ENCODE peak calls at places on chromosomes 4 and X, in ten cellular contexts. A is GM06990, E is left ventricle myocardium inferior, G is OCI-LY7, T is GM12865, I is astrocyte of the cerebellum, Y is right lobe of liver, D is lung, Q is epithelial cell of esophagus, M is A549. O is an unnamed sample.

GRCh38 chr4:126752702-126753101 is 880.1 kb upstream of the INTU start:
- DNase-seq in M (no peak), Q (no peak), G (no peak), I (no peak), Y (no peak), D (no peak), A (no peak), E (no peak), T (no peak), O (no peak)

GRCh38 chr4:154164931-154165839 is 326.4 kb downstream of the DCHS2 start:
- DNase-seq in G (no peak), I (peak; percentile 93), E (no peak), Y (no peak), T (peak; percentile 51), A (peak; percentile 31), M (no peak), Q (peak; percentile 53), D (peak; percentile 63), O (peak; percentile 59)

GRCh38 chr4:184762100-184762499 is 28.2 kb upstream of the CENPU start:
- DNase-seq in D (no peak), Q (no peak), Y (no peak), E (no peak), I (no peak), G (peak; percentile 12), M (no peak), T (peak; percentile 67), A (no peak), O (peak; percentile 53)

GRCh38 chr4:164731827-164732474 is 22.0 kb upstream of the SMIM31 start:
- DNase-seq in G (peak; percentile 51), Q (peak; percentile 63), M (peak; percentile 31), I (peak; percentile 22), A (peak; percentile 6), Y (no peak), E (peak; percentile 14), T (peak; percentile 66), D (no peak), O (peak; percentile 59)

GRCh38 chr4:11596989-11597388 is 168.3 kb upstream of the HS3ST1 start:
- DNase-seq in E (no peak), I (no peak), M (no peak), Q (no peak), Y (no peak), T (no peak), G (no peak), D (no peak), A (no peak), O (no peak)

GRCh38 chr4:4605849-4606248 is 64.0 kb upstream of the STX18 start:
- DNase-seq in T (no peak), Y (no peak), D (no peak), I (no peak), A (no peak), E (no peak), G (no peak), Q (no peak), M (no peak), O (no peak)

GRCh38 chr4:100008048-100008447 is 58.0 kb upstream of the H2AZ1 start:
- DNase-seq in I (no peak), D (no peak), T (no peak), Q (peak; percentile 66), A (no peak), G (no peak), E (no peak), Y (no peak), M (peak; percentile 9), O (no peak)

GRCh38 chr4:173128199-173128890 is 40.3 kb upstream of the GALNT7 start:
- DNase-seq in T (no peak), D (no peak), E (no peak), I (no peak), Q (no peak), M (no peak), G (no peak), Y (no peak), A (no peak), O (no peak)

GRCh38 chrX:15242899-15243555 is 26.9 kb downstream of the ASB9 start:
- DNase-seq in Y (no peak), I (peak; percentile 42), Q (peak; percentile 50), A (peak; percentile 5), T (peak; percentile 44), G (peak; percentile 20), D (no peak), M (peak; percentile 69), E (no peak), O (peak; percentile 64)

GRCh38 chr4:69910016-69910782 is 20.7 kb upstream of the CSN1S1 start:
- DNase-seq in E (no peak), T (peak; percentile 25), D (no peak), M (no peak), I (no peak), A (peak; percentile 46), Y (no peak), G (no peak), Q (peak; percentile 14), O (no peak)

GRCh38 chr4:7398788-7399432 is 35.8 kb downstream of the PSAPL1 start:
- DNase-seq in G (no peak), I (no peak), E (no peak), Y (no peak), M (no peak), D (no peak), T (no peak), A (no peak), Q (no peak), O (no peak)

GRCh38 chr4:48578132-48578964 is 88.3 kb downstream of the ZAR1 start:
- DNase-seq in M (peak; percentile 65), A (peak; percentile 9), E (no peak), D (peak; percentile 56), Q (peak; percentile 78), G (peak; percentile 72), Y (no peak), T (peak; percentile 70), I (peak; percentile 63), O (peak; percentile 64)

GRCh38 chr4:63430105-63430504 is 979.1 kb downstream of the TECRL start:
- DNase-seq in I (no peak), M (no peak), A (no peak), Y (no peak), Q (no peak), D (no peak), T (no peak), G (no peak), E (no peak), O (no peak)

DNA sequence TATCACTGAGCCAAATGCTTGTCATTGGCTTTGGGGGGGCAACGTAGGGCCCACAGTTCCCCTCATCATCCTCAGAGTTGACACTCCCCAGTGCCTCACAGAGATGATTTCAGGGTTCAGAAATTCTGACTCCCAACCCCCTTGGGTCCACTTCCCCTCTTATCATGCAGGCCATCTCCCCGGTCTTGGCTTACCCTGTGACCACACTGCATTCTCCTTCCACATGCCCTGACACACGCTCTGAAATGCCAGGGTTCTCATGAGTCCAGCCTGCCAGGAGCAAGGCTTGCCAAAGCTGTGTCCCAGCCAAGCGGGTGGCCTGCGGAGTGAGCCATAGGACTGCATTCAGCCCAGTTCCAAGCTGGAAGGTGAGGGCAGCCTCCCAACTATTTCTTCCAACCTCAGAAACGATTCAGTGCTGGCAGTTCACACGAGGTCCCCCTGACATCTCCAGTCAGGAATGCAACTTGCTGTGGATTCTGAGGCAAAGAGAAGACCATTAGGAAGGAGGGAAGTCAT is 101.2 kb downstream of the SMIM20 start:
- DNase-seq in G (no peak), I (peak; percentile 100), M (no peak), D (no peak), Q (no peak), Y (no peak), T (no peak), E (peak; percentile 61), A (no peak), O (no peak)
- TF ChIP-seq CTCF in G (no peak), I (no peak), M (no peak), D (no peak), Q (no peak), Y (no peak), T (no peak), E (no peak), A (no peak), O (no peak)

GRCh38 chr4:144611850-144612249 is 34.1 kb upstream of the HHIP start:
- DNase-seq in E (no peak), A (no peak), Y (no peak), I (no peak), D (no peak), T (peak; percentile 18), Q (peak; percentile 42), M (peak; percentile 9), G (peak; percentile 12), O (peak; percentile 13)
- TF ChIP-seq CTCF in E (peak; percentile 41), A (peak; percentile 57), Y (no peak), I (peak; percentile 21), D (no peak), T (peak; percentile 52), Q (peak; percentile 62), M (no peak), G (peak; percentile 67), O (no peak)

GRCh38 chr4:137531951-137532868 is at the start of gene PCDH18:
- DNase-seq in M (no peak), Q (peak; percentile 71), A (no peak), T (peak; percentile 71), G (no peak), D (peak; percentile 82), E (peak; percentile 85), I (peak; percentile 97), Y (peak; percentile 54), O (peak; percentile 1)

GRCh38 chr4:137530176-137530575 is 2.1 kb downstream of the PCDH18 start:
- DNase-seq in E (no peak), D (no peak), A (no peak), M (no peak), Y (no peak), Q (no peak), T (no peak), G (no peak), I (no peak), O (no peak)

GRCh38 chr4:137529432-137529831 is 2.9 kb downstream of the PCDH18 start:
- DNase-seq in Q (no peak), I (no peak), G (no peak), D (no peak), T (no peak), M (no peak), Y (no peak), A (no peak), E (no peak), O (no peak)

GRCh38 chr4:137532869-137533236 is 559 bp upstream of the PCDH18 start:
- DNase-seq in I (no peak), T (peak; percentile 30), Y (no peak), A (no peak), E (no peak), G (no peak), D (no peak), M (no peak), Q (no peak), O (no peak)

GRCh38 chr4:137531121-137531520 is 1.2 kb downstream of the PCDH18 start:
- DNase-seq in M (no peak), T (no peak), I (no peak), Y (no peak), D (no peak), E (no peak), G (no peak), Q (no peak), A (no peak), O (no peak)
- TF ChIP-seq CTCF in M (no peak), T (no peak), I (peak; percentile 63), Y (no peak), D (no peak), E (peak; percentile 44), G (peak; percentile 21), Q (peak; percentile 15), A (no peak), O (no peak)

GRCh38 chr4:2497324-2497723 is 28.4 kb downstream of the RNF4 start:
- DNase-seq in A (no peak), E (no peak), G (no peak), Y (no peak), Q (no peak), M (no peak), T (peak; percentile 37), D (no peak), I (no peak), O (no peak)
- TF ChIP-seq CTCF in A (no peak), E (no peak), G (no peak), Y (no peak), Q (no peak), M (no peak), T (no peak), D (no peak), I (no peak), O (no peak)

O was measured in activated CD8-positive, alpha-beta T cell treated with anti-CD3 and anti-CD28 coated beads for 36 hours.